ENCODE peak calls at places on chromosome 1, in nine cellular contexts. I is GM23338; T is left lung; D is ovary; M is GM12878; Y is PC-9; S is dorsolateral prefrontal cortex; X is CD8-positive, alpha-beta T cell; E is pancreas. G is an unnamed sample.

GRCh38 chr1:56394298-56394697 is 185.1 kb downstream of the PLPP3 start:
- DNase-seq in E (no peak), M (no peak), Y (no peak), I (no peak), X (no peak), D (no peak), T (no peak), S (no peak), G (no peak)

GRCh38 chr1:226820935-226821718 is 49.3 kb upstream of the PSEN2 start:
- DNase-seq in S (no peak), T (no peak), X (no peak), D (peak; percentile 72), Y (no peak), I (no peak), M (no peak), E (peak; percentile 37), G (peak; percentile 48)

GRCh38 chr1:230516890-230517289 is 90.8 kb upstream of the PGBD5 start:
- DNase-seq in D (no peak), M (no peak), X (no peak), E (no peak), I (no peak), Y (no peak), S (no peak), T (no peak), G (no peak)

GRCh38 chr1:24910751-24911650 is 19.1 kb downstream of the RUNX3 start:
- DNase-seq in M (no peak), T (peak; percentile 72), E (no peak), D (no peak), X (peak; percentile 82), S (no peak), I (no peak), Y (no peak), G (no peak)

GRCh38 chr1:45846931-45847330 is 43.5 kb downstream of the MAST2 start:
- DNase-seq in I (peak; percentile 19), D (no peak), X (no peak), T (no peak), E (no peak), S (no peak), M (no peak), Y (no peak), G (no peak)

GRCh38 chr1:117105003-117105402 is 16.5 kb downstream of the TRIM45 start:
- DNase-seq in S (no peak), M (no peak), X (no peak), Y (no peak), D (no peak), E (no peak), T (no peak), I (no peak), G (no peak)

GRCh38 chr1:230517326-230517725 is 91.2 kb upstream of the PGBD5 start:
- DNase-seq in D (no peak), I (no peak), S (no peak), Y (no peak), T (no peak), M (no peak), E (no peak), X (no peak), G (no peak)

GRCh38 chr1:36070349-36070748 is 13.5 kb upstream of the TEKT2 start:
- DNase-seq in S (no peak), T (no peak), X (no peak), Y (no peak), M (no peak), E (no peak), I (no peak), D (no peak), G (no peak)

DNA sequence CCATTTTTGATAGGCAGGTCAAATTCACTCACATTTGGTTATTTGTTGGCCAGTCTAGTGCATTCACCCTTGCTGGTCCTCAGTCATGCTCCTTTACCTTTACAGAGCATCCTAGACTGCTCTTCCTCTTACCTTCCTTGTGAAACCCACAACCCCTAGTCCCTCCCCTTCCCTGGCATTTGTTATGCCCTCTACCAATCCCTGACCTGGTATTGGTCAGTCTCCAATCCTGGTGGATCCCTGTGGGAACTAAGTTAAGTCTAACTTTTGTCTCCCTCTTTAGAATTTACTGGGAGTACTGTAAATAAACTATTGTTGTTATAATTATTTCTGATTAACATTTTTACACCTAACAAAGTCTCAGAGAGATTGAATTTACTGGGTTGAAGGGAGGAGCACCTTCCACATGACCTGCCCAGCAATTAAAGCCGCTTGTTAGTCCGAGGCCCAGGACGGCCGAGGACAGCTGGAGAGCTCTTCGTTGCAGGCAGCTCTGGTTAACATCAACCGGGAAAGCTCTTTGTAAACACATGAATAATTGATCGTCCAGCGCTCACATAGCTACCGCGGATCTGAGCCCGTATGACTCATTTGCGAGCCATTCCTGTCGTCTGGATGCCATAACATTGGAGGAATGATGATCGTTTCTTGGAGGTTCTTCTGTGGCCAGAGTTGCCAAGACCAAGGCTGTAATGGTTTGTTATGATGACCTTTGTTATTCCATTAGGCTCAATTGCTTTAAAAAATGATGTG is 31.9 kb downstream of the MTARC1 start:
- DNase-seq in M (no peak), S (no peak), T (no peak), E (no peak), D (peak; percentile 37), X (no peak), Y (no peak), I (peak; percentile 83), G (no peak)
- H3K27ac ChIP-seq in M (no peak overlapping the region), S (no peak overlapping the region), T (peak overlapping the region; percentile 35), E (no peak overlapping the region), D (no peak overlapping the region), X (no peak overlapping the region), Y (no peak overlapping the region), I (no peak overlapping the region), G (no peak overlapping the region)

GRCh38 chr1:177307771-177308170 is 137.0 kb downstream of the BRINP2 start:
- DNase-seq in S (no peak), I (no peak), T (no peak), E (no peak), Y (no peak), X (no peak), D (no peak), M (no peak), G (no peak)

GRCh38 chr1:177306019-177306415 is 135.3 kb downstream of the BRINP2 start:
- DNase-seq in M (no peak), Y (no peak), D (no peak), E (no peak), I (no peak), S (no peak), T (no peak), X (no peak), G (no peak)

GRCh38 chr1:177309884-177310283 is 139.1 kb downstream of the BRINP2 start:
- DNase-seq in M (no peak), E (no peak), T (no peak), S (no peak), D (no peak), Y (no peak), I (no peak), X (no peak), G (no peak)

GRCh38 chr1:177305040-177306018 is 134.6 kb downstream of the BRINP2 start:
- DNase-seq in D (no peak), X (no peak), I (no peak), S (no peak), T (no peak), Y (no peak), M (no peak), E (no peak), G (peak; percentile 31)

DNA sequence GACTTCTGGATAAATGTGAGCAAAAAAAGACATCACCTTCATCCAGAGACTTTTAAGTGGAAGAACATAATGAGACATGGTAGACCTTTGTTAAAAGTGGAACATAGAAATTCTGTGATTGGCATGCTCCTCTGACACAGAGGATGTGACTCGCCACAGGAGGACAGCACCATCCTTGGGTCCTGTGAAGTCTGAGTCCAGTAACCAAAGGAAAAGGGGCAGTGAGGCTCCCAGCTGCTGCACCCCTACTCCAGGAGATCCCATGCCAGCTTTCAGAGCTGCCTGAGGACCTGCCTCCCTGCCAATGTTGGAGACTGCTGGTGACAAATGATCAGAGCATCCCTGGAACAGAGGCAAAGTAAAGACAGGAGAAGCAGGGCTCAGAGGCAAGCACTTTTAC is 136.2 kb downstream of the BRINP2 start:
- DNase-seq in T (no peak), I (no peak), X (no peak), S (no peak), M (no peak), E (no peak), D (no peak), Y (no peak), G (no peak)
- H3K27ac ChIP-seq in T (no peak overlapping the region), I (no peak overlapping the region), X (no peak overlapping the region), S (peak overlapping the region; percentile 95), M (no peak overlapping the region), E (no peak overlapping the region), D (no peak overlapping the region), Y (no peak overlapping the region), G (peak overlapping the region; percentile 72)

GRCh38 chr1:156386949-156387898 is 18.2 kb downstream of the RHBG start:
- DNase-seq in T (no peak), M (no peak), S (no peak), E (no peak), D (no peak), Y (no peak), X (no peak), I (no peak), G (no peak)

GRCh38 chr1:156386134-156386901 is 17.3 kb downstream of the RHBG start:
- DNase-seq in D (no peak), T (peak; percentile 5), M (no peak), X (no peak), S (no peak), I (no peak), E (no peak), Y (no peak), G (no peak)

GRCh38 chr1:156388814-156389137 is 19.8 kb downstream of the RHBG start:
- DNase-seq in E (no peak), T (no peak), I (no peak), Y (no peak), X (no peak), S (no peak), D (no peak), M (no peak), G (no peak)

GRCh38 chr1:156389311-156389710 is 20.3 kb downstream of the RHBG start:
- DNase-seq in X (no peak), T (no peak), E (no peak), M (no peak), S (no peak), Y (no peak), I (no peak), D (no peak), G (no peak)

DNA sequence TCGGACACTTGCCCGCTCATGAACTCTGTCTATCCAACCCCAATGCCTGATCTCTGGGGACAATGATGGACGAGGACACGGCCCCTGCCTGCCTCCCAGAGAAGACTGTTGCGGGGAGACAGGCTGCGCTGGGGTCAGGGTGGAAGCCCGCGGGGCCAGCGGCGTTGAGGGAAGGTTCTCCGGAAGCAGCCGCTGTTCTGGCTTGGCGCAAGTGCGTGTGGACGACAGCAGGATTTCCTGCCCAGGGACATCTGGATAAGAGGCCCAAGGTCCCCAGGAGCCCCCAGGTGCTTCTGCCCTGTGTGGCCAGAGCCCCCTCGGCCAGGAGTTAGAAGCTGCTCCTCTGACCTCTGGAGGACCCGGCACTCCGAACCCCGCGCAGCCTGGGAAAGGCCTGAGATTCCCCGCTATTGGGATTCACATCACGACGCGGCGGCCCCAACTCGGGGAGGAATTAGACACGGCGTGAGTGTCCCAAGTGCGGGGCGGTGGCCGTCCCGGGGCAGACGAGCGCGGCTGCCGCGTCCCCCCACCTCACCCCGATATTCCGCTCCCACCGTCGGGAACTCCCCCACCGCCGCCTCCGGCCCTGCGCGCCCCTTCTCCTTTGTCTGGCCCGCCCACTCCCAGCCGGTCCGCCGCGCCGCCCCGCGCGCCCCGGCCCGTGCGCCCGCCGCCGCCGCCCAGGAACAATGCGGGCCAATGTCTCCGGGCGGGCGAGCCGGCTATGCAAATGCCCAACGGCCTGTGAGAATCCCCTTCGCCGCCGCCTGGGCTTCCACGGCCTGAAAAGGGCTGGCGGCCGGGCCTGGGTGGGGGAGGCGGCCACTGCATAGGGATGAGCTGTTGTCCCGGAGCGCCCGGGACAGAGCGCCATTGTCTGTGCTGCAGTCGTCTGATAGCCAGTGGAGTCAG is 19.1 kb downstream of the RHBG start:
- DNase-seq in D (no peak), T (peak; percentile 62), M (no peak), E (no peak), X (no peak), Y (no peak), I (peak; percentile 75), S (peak; percentile 93), G (no peak)
- H3K27ac ChIP-seq in D (no peak overlapping the region), T (no peak overlapping the region), M (no peak overlapping the region), E (no peak overlapping the region), X (no peak overlapping the region), Y (no peak overlapping the region), I (no peak overlapping the region), S (peak overlapping the region; percentile 84), G (no peak overlapping the region)

GRCh38 chr1:207031632-207032258 is 811 bp downstream of the C1orf116 start:
- DNase-seq in M (no peak), I (no peak), D (no peak), Y (no peak), X (no peak), S (no peak), E (peak; percentile 84), T (no peak), G (no peak)
- H3K27ac ChIP-seq in M (no peak overlapping the region), I (peak overlapping the region; percentile 62), D (no peak overlapping the region), Y (peak overlapping the region; percentile 83), X (no peak overlapping the region), S (no peak overlapping the region), E (peak overlapping the region; percentile 63), T (peak overlapping the region; percentile 85), G (peak overlapping the region; percentile 99)